ENCODE peak calls at places on chromosomes 4 and X, in four cellular contexts. V, B, H and F are unnamed samples.

GRCh38 chr4:183403486-183403885 is 41.0 kb upstream of the CDKN2AIP start:
- DNase-seq in V (no peak), B (no peak), H (no peak), F (no peak)

GRCh38 chr4:160877087-160877790 is 1286.6 kb downstream of the FSTL5 start:
- DNase-seq in V (no peak), B (no peak), H (no peak), F (peak)

GRCh38 chrX:41634284-41634683 is 54.5 kb upstream of the GPR34 start:
- DNase-seq in V (no peak), B (no peak), H (no peak), F (no peak)

GRCh38 chr4:18297684-18298083 is 276.1 kb upstream of the LCORL start:
- DNase-seq in V (no peak), B (no peak), H (no peak), F (no peak)

GRCh38 chr4:73612032-73612431 is 8.2 kb downstream of the RASSF6 start:
- DNase-seq in V (no peak), B (no peak), H (no peak), F (no peak)

GRCh38 chr4:183350317-183351071 is 28.3 kb upstream of the CLDN24 start:
- DNase-seq in V (no peak), B (no peak), H (no peak), F (no peak)

GRCh38 chr4:147968641-147969040 is 236.8 kb downstream of the ARHGAP10 start:
- DNase-seq in V (no peak), B (no peak), H (no peak), F (no peak)

GRCh38 chr4:5812506-5813229 is 80.2 kb downstream of the CRMP1 start:
- DNase-seq in V (no peak), B (peak), H (peak), F (peak)

GRCh38 chr4:151678048-151678853 is 82.6 kb downstream of the GATB start:
- DNase-seq in V (no peak), B (no peak), H (no peak), F (no peak)

GRCh38 chrX:47297874-47298273 is 65.1 kb downstream of the USP11 start:
- DNase-seq in V (no peak), B (no peak), H (no peak), F (no peak)

GRCh38 chr4:101417046-101417445 is 69.7 kb upstream of the PPP3CA start:
- DNase-seq in V (no peak), B (no peak), H (no peak), F (no peak)

GRCh38 chrX:97860206-97860605 is 976.5 kb downstream of the RPA4 start:
- DNase-seq in V (no peak), B (no peak), H (peak), F (peak)

GRCh38 chr4:15778191-15778741 is at the start of gene CD38:
- DNase-seq in V (peak), B (peak), H (peak), F (peak)

GRCh38 chr4:147175460-147176025 is 229.9 kb upstream of the TTC29 start:
- DNase-seq in V (no peak), B (no peak), H (no peak), F (no peak)

GRCh38 chr4:138875886-138876608 is 139.5 kb upstream of the NOCT start:
- DNase-seq in V (no peak), B (no peak), H (no peak), F (peak)

GRCh38 chr4:87345139-87345538 is 22.5 kb upstream of the HSD17B13 start:
- DNase-seq in V (no peak), B (no peak), H (no peak), F (no peak)

GRCh38 chrX:11423949-11424348 is 130.7 kb downstream of the AMELX start:
- DNase-seq in V (no peak), B (no peak), H (no peak), F (no peak)

GRCh38 chrX:11371106-11371505 is 77.9 kb downstream of the AMELX start:
- DNase-seq in V (no peak), B (no peak), H (no peak), F (no peak)

GRCh38 chr4:129602447-129602846 is 506.5 kb downstream of the C4orf33 start:
- DNase-seq in V (no peak), B (no peak), H (no peak), F (no peak)

GRCh38 chrX:52420824-52421443 is 52.1 kb downstream of the XAGE2 start:
- DNase-seq in V (no peak), B (no peak), H (no peak), F (no peak)

GRCh38 chr4:37830640-37831039 is 4.2 kb downstream of the PGM2 start:
- DNase-seq in V (no peak), B (no peak), H (no peak), F (no peak)

GRCh38 chr4:37490391-37491347 is 195.5 kb downstream of the RELL1 start:
- DNase-seq in V (no peak), B (no peak), H (no peak), F (no peak)

GRCh38 chr4:48742412-48742811 is 37.7 kb downstream of the FRYL start:
- DNase-seq in V (no peak), B (no peak), H (no peak), F (no peak)

GRCh38 chr4:176769519-176769918 is 23.2 kb downstream of the VEGFC start:
- DNase-seq in V (no peak), B (no peak), H (no peak), F (peak)

GRCh38 chr4:65654976-65655375 is 15.3 kb downstream of the EPHA5 start:
- DNase-seq in V (no peak), B (no peak), H (no peak), F (no peak)

GRCh38 chrX:11309220-11309619 is 16.0 kb downstream of the AMELX start:
- DNase-seq in V (no peak), B (no peak), H (no peak), F (peak)

GRCh38 chr4:8128096-8128856 is 30.3 kb downstream of the ABLIM2 start:
- DNase-seq in V (no peak), B (no peak), H (no peak), F (no peak)

GRCh38 chr4:68963389-68963788 is 11.8 kb upstream of the UGT2A3 start:
- DNase-seq in V (no peak), B (no peak), H (no peak), F (no peak)

GRCh38 chr4:10080874-10081606 is 35.6 kb downstream of the WDR1 start:
- DNase-seq in V (no peak), B (no peak), H (no peak), F (no peak)

GRCh38 chr4:7263166-7263565 is 70.8 kb downstream of the SORCS2 start:
- DNase-seq in V (no peak), B (no peak), H (no peak), F (no peak)

GRCh38 chr4:73275318-73275654 is 16.7 kb upstream of the ANKRD17 start:
- DNase-seq in V (no peak), B (no peak), H (no peak), F (no peak)

GRCh38 chr4:77454858-77455257 is 150.8 kb upstream of the CXCL13 start:
- DNase-seq in V (no peak), B (no peak), H (no peak), F (no peak)